ENCODE peak calls at places on chromosome 9, in ten cellular contexts. S is NCI-H82; J is H9; C is kidney epithelial cell; X is NCI-H774; B is neural crest cell; L is stimulated activated effector memory CD8-positive, alpha-beta T cell treated with anti-CD3 and anti-CD28 coated beads, Interleukin-12 subunit alpha, Interleukin-12 subunit beta, amount 100 ng/mL, for 72 hours; R is nucleus accumbens; U is astrocyte of the cerebellum; G is HuH-7. H is an unnamed sample.

GRCh38 chr9:16964228-16964627 is 93.8 kb upstream of the BNC2 start:
- DNase-seq in S (no peak), J (no peak), C (peak), X (no peak), B (no peak), L (no peak), R (no peak), U (peak), G (no peak), H (no peak)

GRCh38 chr9:121976751-121977150 is 116.4 kb downstream of the TTLL11 start:
- DNase-seq in S (no peak), J (no peak), C (peak), X (no peak), B (no peak), L (no peak), R (no peak), U (no peak), G (no peak), H (no peak)

GRCh38 chr9:112755675-112756074 is 5.1 kb downstream of the SNX30 start:
- DNase-seq in S (no peak), J (no peak), C (no peak), X (no peak), B (no peak), L (no peak), R (no peak), U (no peak), G (no peak), H (no peak)

GRCh38 chr9:89843074-89843473 is 238.3 kb downstream of the GADD45G start:
- DNase-seq in S (no peak), J (no peak), C (no peak), X (no peak), B (no peak), L (no peak), R (no peak), U (no peak), G (no peak), H (no peak)

GRCh38 chr9:116937361-116937760 is 250.3 kb downstream of the TRIM32 start:
- DNase-seq in S (no peak), J (no peak), C (no peak), X (no peak), B (no peak), L (no peak), R (no peak), U (no peak), G (no peak), H (no peak)

GRCh38 chr9:124855944-124856773 is 2.9 kb downstream of the WDR38 start:
- DNase-seq in S (peak), J (peak), C (no peak), X (no peak), B (no peak), L (no peak), R (no peak), U (no peak), G (peak), H (no peak)

GRCh38 chr9:34513567-34514214 is 9.1 kb downstream of the ENHO start:
- DNase-seq in S (peak), J (peak), C (no peak), X (no peak), B (no peak), L (no peak), R (no peak), U (no peak), G (no peak), H (no peak)

GRCh38 chr9:133635506-133635902 is 659 bp upstream of the DBH start:
- DNase-seq in S (no peak), J (no peak), C (no peak), X (no peak), B (no peak), L (no peak), R (no peak), U (no peak), G (no peak), H (no peak)

GRCh38 chr9:18495065-18495464 is 21.1 kb downstream of the ADAMTSL1 start:
- DNase-seq in S (no peak), J (no peak), C (no peak), X (no peak), B (no peak), L (no peak), R (no peak), U (no peak), G (no peak), H (no peak)

GRCh38 chr9:90805006-90805993 is 3.7 kb downstream of the SYK start:
- DNase-seq in S (peak), J (no peak), C (no peak), X (peak), B (no peak), L (no peak), R (no peak), U (no peak), G (no peak), H (no peak)

GRCh38 chr9:81902601-81903000 is 25.6 kb upstream of the SPATA31D4 start:
- DNase-seq in S (no peak), J (no peak), C (no peak), X (no peak), B (no peak), L (no peak), R (no peak), U (no peak), G (no peak), H (no peak)

GRCh38 chr9:70021026-70021571 is 22.5 kb upstream of the MAMDC2 start:
- DNase-seq in S (peak), J (no peak), C (peak), X (no peak), B (no peak), L (no peak), R (no peak), U (peak), G (no peak), H (no peak)

GRCh38 chr9:3441197-3441816 is 84.5 kb downstream of the RFX3 start:
- DNase-seq in S (peak), J (peak), C (peak), X (peak), B (peak), L (no peak), R (no peak), U (peak), G (peak), H (no peak)

GRCh38 chr9:98864257-98865180 is 57.0 kb downstream of the GALNT12 start:
- DNase-seq in S (no peak), J (no peak), C (no peak), X (no peak), B (no peak), L (no peak), R (no peak), U (no peak), G (no peak), H (no peak)

GRCh38 chr9:118578467-118578866 is 790.8 kb downstream of the BRINP1 start:
- DNase-seq in S (no peak), J (no peak), C (peak), X (no peak), B (no peak), L (no peak), R (no peak), U (no peak), G (no peak), H (no peak)

GRCh38 chr9:77384406-77384805 is 207.1 kb downstream of the VPS13A start:
- DNase-seq in S (no peak), J (no peak), C (no peak), X (no peak), B (no peak), L (no peak), R (no peak), U (no peak), G (no peak), H (no peak)

GRCh38 chr9:116264361-116264760 is 110.8 kb downstream of the PAPPA start:
- DNase-seq in S (no peak), J (no peak), C (no peak), X (no peak), B (no peak), L (no peak), R (no peak), U (no peak), G (no peak), H (no peak)

GRCh38 chr9:83106272-83106671 is 43.3 kb upstream of the RASEF start:
- DNase-seq in S (peak), J (no peak), C (no peak), X (no peak), B (no peak), L (no peak), R (no peak), U (no peak), G (no peak), H (no peak)

GRCh38 chr9:93670208-93671029 is 94.0 kb downstream of the PHF2 start:
- DNase-seq in S (no peak), J (peak), C (no peak), X (no peak), B (peak), L (no peak), R (no peak), U (no peak), G (no peak), H (no peak)

GRCh38 chr9:16899611-16900010 is 29.1 kb upstream of the BNC2 start:
- DNase-seq in S (no peak), J (no peak), C (no peak), X (no peak), B (no peak), L (no peak), R (no peak), U (no peak), G (no peak), H (no peak)